ENCODE peak calls at places on chromosomes 11 and 22, in nine cellular contexts. N is tibial nerve, A is left ventricle myocardium inferior, O is adrenal gland, K is GM06990, C is SJSA1, G is aorta, U is transverse colon, J is neural progenitor cell. V is an unnamed sample. For H3K36me3, the result is how much of the 10 kb centered on the place peaks cover.

GRCh38 chr11:62909107-62909894 is 11.9 kb downstream of the CHRM1 start:
- DNase-seq in N (peak), A (peak), O (peak), K (no peak), C (peak), G (peak), U (peak), J (peak), V (no peak)

GRCh38 chr11:14812776-14813175 is 79.3 kb downstream of the CYP2R1 start:
- DNase-seq in N (no peak), A (no peak), O (no peak), K (no peak), C (no peak), G (no peak), U (no peak), J (peak), V (no peak)

GRCh38 chr11:122593473-122594420 is 61.8 kb upstream of the UBASH3B start:
- DNase-seq in N (no peak), A (no peak), O (no peak), K (no peak), C (no peak), G (no peak), U (no peak), J (no peak), V (no peak)

GRCh38 chr22:48240935-48241230 is 1478.4 kb downstream of the TBC1D22A start:
- DNase-seq in N (no peak), A (no peak), O (no peak), K (no peak), C (no peak), G (no peak), U (no peak), J (no peak), V (no peak)

GRCh38 chr11:12377824-12378593 is 638 bp downstream of the PARVA start:
- DNase-seq in N (peak), A (peak), O (peak), K (no peak), C (peak), G (peak), U (peak), J (peak), V (no peak)

GRCh38 chr11:114847599-114847998 is 169.3 kb downstream of the NXPE2 start:
- DNase-seq in N (no peak), A (no peak), O (no peak), K (no peak), C (no peak), G (no peak), U (no peak), J (peak), V (no peak)

GRCh38 chr11:11028017-11028692 is 170.3 kb upstream of the ZBED5 start:
- DNase-seq in N (peak), A (peak), O (peak), K (no peak), C (peak), G (peak), U (peak), J (peak), V (peak)

GRCh38 chr11:101296896-101297295 is 167.3 kb upstream of the PGR start:
- DNase-seq in N (no peak), A (no peak), O (no peak), K (no peak), C (no peak), G (no peak), U (no peak), J (no peak), V (no peak)

GRCh38 chr11:11916981-11917399 is 75.2 kb downstream of the USP47 start:
- DNase-seq in N (no peak), A (no peak), O (peak), K (no peak), C (peak), G (no peak), U (no peak), J (peak), V (no peak)

GRCh38 chr22:16959345-16959930 is 48.6 kb downstream of the GAB4 start:
- DNase-seq in N (no peak), A (no peak), O (no peak), K (no peak), C (no peak), G (no peak), U (no peak), J (no peak), V (no peak)

GRCh38 chr11:47948137-47948536 is 32.2 kb upstream of the PTPRJ start:
- DNase-seq in N (no peak), A (no peak), O (no peak), K (no peak), C (no peak), G (no peak), U (no peak), J (no peak), V (no peak)

GRCh38 chr11:8093931-8094575 is 13.0 kb downstream of the TUB start:
- DNase-seq in N (no peak), A (no peak), O (peak), K (no peak), C (no peak), G (no peak), U (no peak), J (no peak), V (no peak)

GRCh38 chr11:95924414-95924760 is 480 bp upstream of the MTMR2 start:
- DNase-seq in N (no peak), A (no peak), O (no peak), K (peak), C (no peak), G (no peak), U (no peak), J (no peak), V (no peak)

GRCh38 chr22:43944670-43945430 is 10.4 kb upstream of the SAMM50 start:
- DNase-seq in N (no peak), A (no peak), O (no peak), K (no peak), C (no peak), G (no peak), U (no peak), J (no peak), V (no peak)

GRCh38 chr11:132126973-132127900 is 756.8 kb downstream of the NTM start:
- DNase-seq in N (peak), A (peak), O (peak), K (no peak), C (peak), G (peak), U (peak), J (peak), V (no peak)

GRCh38 chr11:6734616-6735015 is 37.2 kb downstream of the OR2AG2 start:
- DNase-seq in N (no peak), A (no peak), O (no peak), K (no peak), C (no peak), G (no peak), U (no peak), J (no peak), V (no peak)

GRCh38 chr11:73996161-73996747 is 12.6 kb downstream of the UCP3 start:
- DNase-seq in N (no peak), A (no peak), O (no peak), K (no peak), C (no peak), G (peak), U (peak), J (no peak), V (no peak)

GRCh38 chr11:27907534-27907933 is 200.4 kb downstream of the KIF18A start:
- DNase-seq in N (no peak), A (no peak), O (no peak), K (no peak), C (no peak), G (no peak), U (no peak), J (no peak), V (no peak)

GRCh38 chr11:92204731-92205130 is 19.9 kb upstream of the FAT3 start:
- DNase-seq in N (no peak), A (no peak), O (no peak), K (no peak), C (no peak), G (no peak), U (no peak), J (no peak), V (no peak)

GRCh38 chr11:64755681-64756361 is 4.0 kb downstream of the PYGM start:
- DNase-seq in N (no peak), A (no peak), O (peak), K (no peak), C (no peak), G (peak), U (no peak), J (no peak), V (no peak)

GRCh38 chr11:16080688-16081388 is 275.5 kb downstream of the SOX6 start:
- DNase-seq in N (no peak), A (no peak), O (no peak), K (no peak), C (no peak), G (no peak), U (no peak), J (no peak), V (no peak)

GRCh38 chr11:16081756-16082531 is 274.4 kb downstream of the SOX6 start:
- DNase-seq in N (no peak), A (no peak), O (no peak), K (no peak), C (no peak), G (no peak), U (no peak), J (peak), V (no peak)

GRCh38 chr11:16086229-16086628 is 270.1 kb downstream of the SOX6 start:
- DNase-seq in N (no peak), A (no peak), O (no peak), K (no peak), C (no peak), G (peak), U (no peak), J (peak), V (no peak)

GRCh38 chr11:16087886-16088285 is 268.5 kb downstream of the SOX6 start:
- DNase-seq in N (no peak), A (no peak), O (no peak), K (no peak), C (no peak), G (no peak), U (no peak), J (no peak), V (no peak)

GRCh38 chr11:16082532-16083055 is 273.8 kb downstream of the SOX6 start:
- DNase-seq in N (no peak), A (no peak), O (no peak), K (no peak), C (no peak), G (no peak), U (no peak), J (no peak), V (no peak)
- H3K36me3 ChIP-seq in N (under half), A (under half), O (under half), K (under half), C (under half), G (under half), U (under half), J (under half), V (under half)

DNA sequence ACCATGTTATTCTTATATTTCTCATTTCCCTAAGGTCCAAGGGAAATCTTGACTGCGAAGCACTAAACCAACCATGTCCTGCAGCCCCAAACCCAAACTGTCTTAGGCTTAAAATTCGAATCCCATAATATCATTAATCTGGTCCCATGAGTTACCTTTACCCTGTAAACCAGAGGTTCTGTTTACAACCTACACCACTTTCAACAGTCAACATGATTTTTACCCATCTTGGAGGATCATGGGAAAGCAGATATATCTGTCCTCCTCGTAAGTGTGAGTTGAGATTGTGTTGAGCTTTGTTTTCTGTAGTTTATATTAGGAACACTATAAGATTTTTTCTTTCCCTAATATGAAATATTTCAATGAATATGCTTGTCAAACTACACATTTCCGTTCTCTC is 6.4 kb downstream of the PRPF19 start:
- DNase-seq in N (no peak), A (no peak), O (no peak), K (no peak), C (no peak), G (no peak), U (no peak), J (no peak), V (no peak)
- H3K36me3 ChIP-seq in N (under half), A (half or more), O (under half), K (under half), C (half or more), G (under half), U (under half), J (under half), V (half or more)

GRCh38 chr22:31945971-31946680 is 1.8 kb downstream of the YWHAH start:
- DNase-seq in N (no peak), A (no peak), O (no peak), K (no peak), C (no peak), G (no peak), U (no peak), J (peak), V (no peak)
- H3K36me3 ChIP-seq in N (under half), A (under half), O (under half), K (under half), C (half or more), G (under half), U (under half), J (under half), V (under half)

GRCh38 chr11:134205729-134206128 is 18.0 kb downstream of the NCAPD3 start:
- DNase-seq in N (no peak), A (no peak), O (no peak), K (no peak), C (no peak), G (no peak), U (no peak), J (no peak), V (no peak)

GRCh38 chr11:134200688-134201087 is 23.1 kb downstream of the NCAPD3 start:
- DNase-seq in N (no peak), A (no peak), O (no peak), K (no peak), C (no peak), G (no peak), U (no peak), J (no peak), V (no peak)

GRCh38 chr11:134202661-134203060 is 21.1 kb downstream of the NCAPD3 start:
- DNase-seq in N (no peak), A (no peak), O (no peak), K (no peak), C (no peak), G (no peak), U (no peak), J (no peak), V (no peak)

GRCh38 chr11:134207538-134208239 is 16.1 kb downstream of the NCAPD3 start:
- DNase-seq in N (no peak), A (peak), O (peak), K (no peak), C (peak), G (peak), U (peak), J (peak), V (peak)

GRCh38 chr11:134206185-134206584 is 17.6 kb downstream of the NCAPD3 start:
- DNase-seq in N (no peak), A (no peak), O (no peak), K (no peak), C (no peak), G (no peak), U (no peak), J (no peak), V (no peak)
- H3K36me3 ChIP-seq in N (under half), A (half or more), O (under half), K (under half), C (under half), G (under half), U (under half), J (under half), V (under half)

GRCh38 chr22:29528144-29528543 is 25.4 kb downstream of the THOC5 start:
- DNase-seq in N (no peak), A (no peak), O (no peak), K (no peak), C (no peak), G (no peak), U (no peak), J (no peak), V (no peak)

GRCh38 chr22:29536411-29536810 is 17.1 kb downstream of the THOC5 start:
- DNase-seq in N (no peak), A (no peak), O (no peak), K (no peak), C (no peak), G (no peak), U (no peak), J (no peak), V (no peak)

DNA sequence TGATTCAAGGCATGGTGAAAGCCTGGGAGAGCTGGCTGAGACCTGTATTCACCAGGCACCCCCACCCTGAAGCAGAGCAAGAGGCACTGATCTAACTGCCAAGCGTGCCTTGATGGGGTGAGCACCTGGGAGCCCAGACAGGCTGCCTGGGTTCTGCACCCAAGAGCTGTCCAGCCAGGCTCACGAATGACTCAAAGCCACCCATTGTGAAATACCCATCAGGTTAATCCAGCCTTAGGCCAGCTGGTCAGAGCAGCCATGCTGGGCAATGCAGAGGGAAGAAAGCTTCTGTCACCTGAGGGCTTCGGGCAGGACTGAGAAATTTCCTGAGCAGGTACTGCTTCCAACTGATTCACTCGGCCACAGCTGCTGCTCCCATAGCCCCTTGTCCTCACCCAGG is 22.1 kb downstream of the THOC5 start:
- DNase-seq in N (no peak), A (no peak), O (no peak), K (no peak), C (no peak), G (no peak), U (no peak), J (no peak), V (no peak)
- H3K36me3 ChIP-seq in N (under half), A (half or more), O (under half), K (under half), C (half or more), G (under half), U (under half), J (under half), V (half or more)

GRCh38 chr11:60119708-60120107 is 31.2 kb downstream of the MS4A2 start:
- DNase-seq in N (no peak), A (no peak), O (no peak), K (no peak), C (no peak), G (no peak), U (no peak), J (no peak), V (no peak)
- H3K36me3 ChIP-seq in N (under half), A (under half), O (under half), K (under half), C (under half), G (under half), U (under half), J (under half), V (under half)

GRCh38 chr22:19343470-19343869 is 52.0 kb upstream of the CLTCL1 start:
- DNase-seq in N (no peak), A (no peak), O (no peak), K (no peak), C (no peak), G (no peak), U (no peak), J (no peak), V (no peak)
- H3K36me3 ChIP-seq in N (under half), A (half or more), O (under half), K (under half), C (half or more), G (under half), U (under half), J (under half), V (under half)

GRCh38 chr11:94849836-94850235 is 81.7 kb downstream of the AMOTL1 start:
- DNase-seq in N (peak), A (peak), O (no peak), K (no peak), C (no peak), G (no peak), U (no peak), J (no peak), V (no peak)
- H3K36me3 ChIP-seq in N (under half), A (half or more), O (under half), K (under half), C (under half), G (under half), U (under half), J (under half), V (under half)

V was measured in CD8-positive, alpha-beta memory T cell.